ENCODE peak calls at places on chromosomes 13 and 19, in nine cellular contexts. F, D, E, Z, O, A, U, J and C are unnamed samples. For H3K4me1, the result is how much of the 10 kb centered on the place peaks cover.

GRCh38 chr13:70923863-70924752 is 815.9 kb upstream of the KLHL1 start:
- DNase-seq in F (peak), D (no peak), E (no peak), Z (no peak), O (no peak), A (no peak), U (peak), J (no peak), C (no peak)

GRCh38 chr13:39818953-39819352 is 163.5 kb downstream of the COG6 start:
- DNase-seq in F (no peak), D (no peak), E (peak), Z (no peak), O (peak), A (no peak), U (peak), J (no peak), C (no peak)

GRCh38 chr13:110518150-110518525 is 43.4 kb downstream of the RAB20 start:
- DNase-seq in F (no peak), D (no peak), E (no peak), Z (no peak), O (no peak), A (no peak), U (no peak), J (no peak), C (no peak)

GRCh38 chr13:50065712-50066111 is 50.5 kb downstream of the KCNRG start:
- DNase-seq in F (no peak), D (no peak), E (no peak), Z (no peak), O (no peak), A (no peak), U (no peak), J (no peak), C (no peak)

GRCh38 chr13:97108535-97108910 is 113.6 kb upstream of the MBNL2 start:
- DNase-seq in F (no peak), D (no peak), E (no peak), Z (no peak), O (peak), A (no peak), U (peak), J (peak), C (no peak)

GRCh38 chr19:29665826-29666633 is 769 bp downstream of the PLEKHF1 start:
- DNase-seq in F (peak), D (no peak), E (no peak), Z (peak), O (peak), A (peak), U (peak), J (peak), C (no peak)

GRCh38 chr19:13978721-13979191 is 26.4 kb downstream of the DCAF15 start:
- DNase-seq in F (no peak), D (peak), E (no peak), Z (peak), O (no peak), A (no peak), U (no peak), J (no peak), C (no peak)

GRCh38 chr13:70338608-70339007 is 230.4 kb upstream of the KLHL1 start:
- DNase-seq in F (no peak), D (no peak), E (no peak), Z (no peak), O (no peak), A (no peak), U (no peak), J (no peak), C (no peak)

GRCh38 chr13:69287050-69287698 is 820.5 kb upstream of the ATXN8OS start:
- DNase-seq in F (no peak), D (no peak), E (no peak), Z (no peak), O (no peak), A (no peak), U (no peak), J (no peak), C (no peak)

GRCh38 chr13:111317042-111317550 is 3.3 kb upstream of the TEX29 start:
- DNase-seq in F (no peak), D (no peak), E (no peak), Z (no peak), O (no peak), A (no peak), U (no peak), J (no peak), C (no peak)

GRCh38 chr13:109789262-109789661 is 2.9 kb upstream of the IRS2 start:
- DNase-seq in F (no peak), D (no peak), E (no peak), Z (no peak), O (no peak), A (no peak), U (no peak), J (no peak), C (no peak)

GRCh38 chr13:111789011-111789410 is 277.9 kb upstream of the SOX1 start:
- DNase-seq in F (no peak), D (no peak), E (no peak), Z (no peak), O (no peak), A (no peak), U (no peak), J (no peak), C (no peak)

GRCh38 chr19:40962460-40962961 is 28.6 kb upstream of the CYP2B6 start:
- DNase-seq in F (no peak), D (no peak), E (no peak), Z (no peak), O (no peak), A (no peak), U (peak), J (peak), C (no peak)

GRCh38 chr13:98270819-98271218 is 93.8 kb upstream of the RNF113B start:
- DNase-seq in F (no peak), D (no peak), E (no peak), Z (no peak), O (peak), A (no peak), U (no peak), J (no peak), C (no peak)

GRCh38 chr19:5587071-5587455 is 19.3 kb upstream of the TINCR start:
- DNase-seq in F (no peak), D (no peak), E (no peak), Z (no peak), O (no peak), A (no peak), U (no peak), J (no peak), C (no peak)

GRCh38 chr13:111474136-111475002 is 153.9 kb downstream of the TEX29 start:
- DNase-seq in F (peak), D (peak), E (peak), Z (peak), O (peak), A (peak), U (peak), J (peak), C (no peak)

GRCh38 chr13:57787058-57787791 is 155.7 kb downstream of the PCDH17 start:
- DNase-seq in F (peak), D (no peak), E (no peak), Z (peak), O (no peak), A (peak), U (no peak), J (no peak), C (no peak)

GRCh38 chr13:40549500-40550094 is 116.8 kb downstream of the FOXO1 start:
- DNase-seq in F (no peak), D (no peak), E (no peak), Z (no peak), O (no peak), A (no peak), U (peak), J (no peak), C (no peak)

GRCh38 chr13:37791699-37792098 is 77.9 kb downstream of the TRPC4 start:
- DNase-seq in F (no peak), D (no peak), E (no peak), Z (no peak), O (peak), A (no peak), U (peak), J (no peak), C (no peak)

GRCh38 chr19:43395561-43395960 is 19.1 kb upstream of the TEX101 start:
- DNase-seq in F (no peak), D (no peak), E (no peak), Z (no peak), O (no peak), A (no peak), U (no peak), J (peak), C (no peak)

GRCh38 chr19:57665261-57665806 is 3.4 kb upstream of the ZSCAN4 start:
- DNase-seq in F (no peak), D (no peak), E (no peak), Z (no peak), O (no peak), A (no peak), U (no peak), J (no peak), C (no peak)

GRCh38 chr19:43743059-43743458 is 11.7 kb downstream of the SMG9 start:
- DNase-seq in F (no peak), D (no peak), E (no peak), Z (no peak), O (peak), A (no peak), U (peak), J (no peak), C (no peak)

GRCh38 chr13:112102243-112102642 is 35.3 kb downstream of the SOX1 start:
- DNase-seq in F (no peak), D (no peak), E (no peak), Z (no peak), O (no peak), A (peak), U (no peak), J (peak), C (no peak)

GRCh38 chr13:49220856-49221614 is 897 bp downstream of the MLNR start:
- DNase-seq in F (peak), D (no peak), E (no peak), Z (no peak), O (peak), A (peak), U (peak), J (no peak), C (no peak)

DNA sequence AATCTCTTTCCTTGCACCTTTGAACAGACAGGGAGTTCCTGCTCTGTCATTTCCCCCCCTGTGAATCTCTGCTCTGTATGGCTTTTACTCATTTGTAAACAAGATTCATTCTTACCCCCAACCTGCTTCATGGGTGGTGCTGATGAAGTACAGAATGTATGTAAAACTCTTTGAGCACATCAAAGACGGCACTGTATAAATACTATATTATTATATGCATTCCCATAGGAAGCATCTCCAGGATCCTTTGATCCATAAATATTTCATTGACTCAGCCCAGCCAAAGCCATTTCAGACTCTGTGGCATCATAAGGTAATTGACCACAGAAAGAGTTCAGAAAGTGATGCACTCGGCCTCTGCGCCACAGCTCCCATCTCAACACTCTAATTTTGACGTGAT is 208.7 kb downstream of the EFNB2 start:
- DNase-seq in F (no peak), D (no peak), E (no peak), Z (no peak), O (no peak), A (no peak), U (no peak), J (no peak), C (no peak)
- H2AFZ ChIP-seq in F (no peak), D (no peak), E (no peak), Z (no peak), O (no peak), A (no peak), U (no peak), J (no peak), C (no peak)

DNA sequence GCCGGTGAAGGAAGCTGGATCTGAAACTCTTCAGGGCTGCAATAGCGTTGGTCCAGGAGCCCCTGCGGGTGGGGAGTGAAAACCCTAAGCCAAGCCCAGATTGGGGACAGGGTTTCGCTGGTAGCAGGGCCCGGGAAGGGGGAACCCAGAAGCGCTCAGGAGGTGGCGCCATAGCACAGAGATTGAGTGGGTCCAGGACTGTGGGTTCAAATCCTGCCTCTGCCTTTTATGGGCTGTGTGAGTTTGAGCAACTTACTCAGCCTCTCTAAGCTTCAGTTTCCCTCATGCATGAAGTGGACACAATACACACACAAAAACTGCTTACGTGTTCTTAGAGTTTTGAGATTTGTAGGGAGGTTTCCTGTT is 8.3 kb upstream of the SYCN start:
- DNase-seq in F (peak), D (peak), E (no peak), Z (no peak), O (no peak), A (peak), U (no peak), J (peak), C (peak)
- TF ChIP-seq CTCF in F (peak), D (peak), E (peak), Z (peak), O (peak), A (peak), U (peak), J (peak), C (peak)

DNA sequence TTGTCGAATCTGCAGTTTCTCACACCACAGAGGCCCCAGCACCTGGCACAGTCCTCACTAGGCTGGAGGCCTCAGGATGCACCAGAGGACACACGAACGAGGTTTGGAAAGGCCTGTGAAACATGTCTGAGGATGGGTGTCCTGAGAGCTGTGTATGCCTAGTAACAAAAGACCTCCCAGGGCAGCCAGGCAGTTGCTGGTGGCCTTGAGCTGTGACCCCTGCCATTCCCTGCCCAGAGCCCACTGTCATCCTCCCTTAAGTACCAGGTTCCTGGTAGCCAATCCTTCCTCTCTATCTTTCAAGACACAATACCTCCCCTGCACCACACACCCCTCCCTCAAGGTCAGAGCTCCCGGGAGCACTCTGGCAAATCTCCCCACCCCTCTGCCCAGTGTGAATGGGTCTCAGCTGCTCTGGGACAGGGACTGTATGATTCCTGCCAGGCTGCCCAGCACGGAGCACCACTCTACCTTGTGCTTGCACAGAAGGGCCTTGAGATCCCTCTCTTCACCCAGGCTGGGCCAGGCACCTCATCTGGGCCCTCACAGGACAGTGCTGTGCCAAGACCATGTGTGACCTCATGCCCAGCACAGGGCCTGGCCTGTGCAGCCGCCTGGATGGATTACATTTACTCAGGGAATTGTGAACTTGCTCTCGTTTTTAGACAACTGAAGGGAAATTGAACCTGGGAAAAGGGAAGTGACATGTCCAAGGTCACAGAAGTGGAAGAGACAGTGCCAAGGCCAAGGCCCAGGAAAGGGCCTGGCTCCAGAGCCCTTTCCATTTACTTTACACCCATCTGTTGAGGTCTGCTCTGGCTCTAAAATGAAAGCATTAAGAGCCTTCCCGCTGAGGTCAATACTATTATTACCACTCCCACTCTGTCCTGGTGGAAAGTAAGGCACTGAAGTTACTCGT is 2.2 kb downstream of the ZNF787 start:
- DNase-seq in F (no peak), D (no peak), E (no peak), Z (no peak), O (no peak), A (no peak), U (no peak), J (no peak), C (no peak)
- H3K4me1 ChIP-seq in F (under half), D (half or more), E (under half), Z (under half), O (under half), A (under half), U (under half), J (under half), C (under half)

DNA sequence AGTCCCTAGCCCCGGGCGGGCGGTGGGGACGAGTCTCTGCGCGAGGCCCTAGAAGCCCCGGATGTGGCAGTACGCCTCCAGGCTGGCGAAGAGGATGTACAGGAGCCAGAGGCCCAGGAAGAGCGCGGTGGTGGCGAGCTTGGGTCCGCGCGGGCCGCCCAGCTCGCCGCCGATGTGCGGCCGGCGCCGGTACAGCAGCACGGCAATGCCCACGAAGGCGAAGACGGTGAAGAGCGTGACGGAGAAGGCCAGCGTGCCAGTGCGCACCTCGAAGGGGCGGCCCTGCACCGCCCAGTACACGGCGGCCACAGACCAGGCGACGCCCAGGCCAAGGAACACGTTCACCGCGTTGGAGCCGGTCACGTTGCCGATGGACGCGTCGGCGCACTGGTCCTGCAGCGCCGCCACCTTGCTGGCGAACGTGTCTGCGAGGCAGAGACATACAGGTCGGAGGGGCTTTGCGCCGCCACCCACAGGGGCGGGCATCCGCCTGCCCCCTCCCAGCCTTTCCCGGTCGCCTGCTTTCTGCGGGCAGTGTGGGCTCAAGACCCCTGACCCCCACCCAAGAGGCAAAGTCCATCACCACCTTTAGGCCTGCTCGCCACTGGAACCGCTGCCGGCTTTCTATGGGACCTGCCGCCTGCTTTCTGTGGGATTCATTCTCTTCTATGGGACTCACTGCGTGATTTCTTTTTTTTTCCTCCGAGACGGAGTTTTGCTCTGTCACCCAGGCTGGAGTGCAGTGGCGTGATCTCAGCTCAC is 10.9 kb upstream of the MEIS3 start:
- DNase-seq in F (peak), D (no peak), E (peak), Z (peak), O (peak), A (peak), U (peak), J (no peak), C (no peak)
- H2AFZ ChIP-seq in F (no peak), D (no peak), E (peak), Z (peak), O (peak), A (peak), U (peak), J (no peak), C (no peak)

GRCh38 chr13:23705578-23705977 is 135.4 kb downstream of the TNFRSF19 start:
- DNase-seq in F (no peak), D (no peak), E (no peak), Z (no peak), O (peak), A (no peak), U (peak), J (no peak), C (no peak)

GRCh38 chr13:23711355-23711754 is 141.1 kb downstream of the TNFRSF19 start:
- DNase-seq in F (no peak), D (no peak), E (no peak), Z (no peak), O (no peak), A (no peak), U (no peak), J (no peak), C (no peak)

GRCh38 chr13:23709521-23709920 is 139.3 kb downstream of the TNFRSF19 start:
- DNase-seq in F (no peak), D (no peak), E (no peak), Z (no peak), O (peak), A (no peak), U (no peak), J (peak), C (no peak)

GRCh38 chr13:23710366-23710765 is 140.2 kb downstream of the TNFRSF19 start:
- DNase-seq in F (no peak), D (no peak), E (no peak), Z (no peak), O (peak), A (no peak), U (no peak), J (no peak), C (no peak)

GRCh38 chr13:23707674-23708073 is 137.5 kb downstream of the TNFRSF19 start:
- DNase-seq in F (no peak), D (no peak), E (peak), Z (no peak), O (peak), A (no peak), U (no peak), J (peak), C (no peak)
- TF ChIP-seq CTCF in F (peak), D (no peak), E (no peak), Z (peak), O (peak), A (no peak), U (peak), J (peak), C (peak)

GRCh38 chr13:61109741-61110140 is 305.9 kb downstream of the PCDH20 start:
- DNase-seq in F (no peak), D (no peak), E (no peak), Z (no peak), O (no peak), A (no peak), U (no peak), J (no peak), C (no peak)
- H3K4me1 ChIP-seq in F (under half), D (under half), E (under half), Z (under half), O (under half), A (under half), U (under half), J (under half), C (under half)